ENCODE peak calls at places on chromosomes 16 and 17, in seven cellular contexts. S is effector memory CD4-positive, alpha-beta T cell; L is stimulated activated CD8-positive, alpha-beta memory T cell treated with anti-CD3 and anti-CD28 coated beads, Interleukin-7, amount 100 ng/mL, for 1 hour; T is neural crest cell; C is germinal center; A is B cell; K is anterior cingulate cortex. W is an unnamed sample.

GRCh38 chr16:82631701-82632685 is 5.2 kb downstream of the CDH13 start:
- DNase-seq in A (no peak), K (no peak), T (no peak), C (no peak), S (no peak), L (no peak), W (no peak)

GRCh38 chr16:79437764-79438728 is 162.5 kb downstream of the MAF start:
- DNase-seq in A (no peak), K (peak; percentile 66), L (no peak), S (no peak), T (peak; percentile 25), C (no peak), W (no peak)

GRCh38 chr17:76252040-76252954 is 12.0 kb upstream of the RNF157 start:
- DNase-seq in A (no peak), L (no peak), S (no peak), T (no peak), K (no peak), C (peak; percentile 42), W (peak; percentile 55)

GRCh38 chr16:12724216-12724615 is 79.5 kb downstream of the CPPED1 start:
- DNase-seq in C (no peak), L (no peak), A (no peak), K (no peak), T (no peak), S (no peak), W (no peak)

GRCh38 chr16:27426423-27427408 is 24.7 kb downstream of the IL21R start:
- DNase-seq in A (peak; percentile 87), T (no peak), C (peak; percentile 82), K (no peak), L (peak; percentile 59), S (peak; percentile 71), W (peak; percentile 82)

GRCh38 chr17:51397361-51398127 is 137.2 kb downstream of the UTP18 start:
- DNase-seq in K (no peak), A (no peak), C (no peak), T (no peak), L (no peak), S (no peak), W (no peak)

GRCh38 chr17:7842950-7843535 is 9.0 kb downstream of the KDM6B start:
- DNase-seq in T (no peak), L (no peak), S (no peak), A (peak; percentile 78), C (no peak), K (peak; percentile 30), W (no peak)

GRCh38 chr17:66383353-66383752 is 80.9 kb downstream of the PRKCA start:
- DNase-seq in S (no peak), T (no peak), C (no peak), L (no peak), K (no peak), A (no peak), W (no peak)

GRCh38 chr17:37124074-37124824 is 175.5 kb downstream of the AATF start:
- DNase-seq in L (no peak), A (no peak), T (no peak), K (no peak), S (no peak), C (no peak), W (no peak)

GRCh38 chr16:4654387-4654901 is 29.8 kb downstream of the MGRN1 start:
- DNase-seq in K (no peak), C (no peak), S (no peak), L (no peak), T (no peak), A (no peak), W (no peak)

GRCh38 chr17:69734656-69735055 is 320.2 kb downstream of the MAP2K6 start:
- DNase-seq in A (no peak), K (no peak), C (no peak), L (no peak), T (no peak), S (no peak), W (no peak)

GRCh38 chr17:48589060-48589830 is 796 bp downstream of the HOXB3 start:
- DNase-seq in A (no peak), C (no peak), L (no peak), K (no peak), S (no peak), T (no peak), W (no peak)

GRCh38 chr17:74825003-74825627 is 34.6 kb downstream of the GRIN2C start:
- DNase-seq in K (no peak), A (no peak), L (no peak), T (no peak), C (no peak), S (no peak), W (no peak)

GRCh38 chr17:40937384-40937819 is at the start of gene KRT23:
- DNase-seq in A (no peak), T (no peak), L (no peak), K (no peak), C (no peak), S (no peak), W (no peak)

GRCh38 chr16:67881557-67882220 is 3.0 kb upstream of the NRN1L start:
- DNase-seq in K (peak; percentile 25), S (no peak), T (no peak), C (no peak), A (no peak), L (no peak), W (no peak)

GRCh38 chr16:86306046-86306644 is 204.2 kb upstream of the FOXF1 start:
- DNase-seq in L (no peak), S (no peak), T (no peak), C (no peak), A (no peak), K (no peak), W (no peak)

GRCh38 chr16:53507464-53508180 is 4.6 kb upstream of the AKTIP start:
- DNase-seq in L (no peak), A (no peak), C (no peak), S (no peak), K (no peak), T (no peak), W (no peak)

GRCh38 chr17:72456026-72456569 is 335.3 kb downstream of the SOX9 start:
- DNase-seq in A (no peak), C (no peak), L (no peak), S (no peak), T (no peak), K (no peak), W (no peak)

GRCh38 chr17:82126479-82127314 is 28.7 kb upstream of the FASN start:
- DNase-seq in L (peak; percentile 41), C (no peak), T (no peak), S (peak; percentile 91), A (no peak), K (no peak), W (no peak)

GRCh38 chr16:4372578-4373355 is 1.1 kb downstream of the VASN start:
- DNase-seq in L (no peak), C (peak; percentile 55), A (peak; percentile 50), T (no peak), K (peak; percentile 27), S (no peak), W (no peak)

GRCh38 chr17:31967643-31968042 is 30.8 kb downstream of the SUZ12 start:
- DNase-seq in K (no peak), L (no peak), A (no peak), C (no peak), T (no peak), S (no peak), W (no peak)

GRCh38 chr17:2710804-2711607 is 558 bp downstream of the CLUH start:
- DNase-seq in A (no peak), C (peak; percentile 50), K (no peak), L (no peak), T (no peak), S (no peak), W (peak; percentile 58)

GRCh38 chr16:1390239-1390638 is 24.3 kb downstream of the UNKL start:
- DNase-seq in T (no peak), C (no peak), A (no peak), L (no peak), S (no peak), K (no peak), W (no peak)

GRCh38 chr16:81536648-81537047 is 92.0 kb downstream of the CMIP start:
- DNase-seq in T (no peak), S (no peak), L (no peak), C (no peak), K (no peak), A (no peak), W (no peak)

GRCh38 chr17:45117283-45117682 is 15.0 kb downstream of the PLCD3 start:
- DNase-seq in A (no peak), K (no peak), S (no peak), L (no peak), T (no peak), C (no peak), W (no peak)

GRCh38 chr17:45146616-45147101 is 1.6 kb upstream of the HEXIM1 start:
- DNase-seq in L (no peak), A (no peak), C (no peak), T (no peak), S (no peak), K (no peak), W (no peak)